ENCODE peak calls at places on chromosome 6, in ten cellular contexts. G is islet precursor cell; W is T-helper 2 cell; J is stimulated activated CD4-positive, alpha-beta T cell treated with anti-CD3 and anti-CD28 coated beads, Interleukin-12 subunit alpha, Interleukin-12 subunit beta, amount 100 ng/mL, for 4 hours; E is G401; O is GM23248; H is MV-4-11; X is heart right ventricle; L is left kidney; Q is PC-3. R is an unnamed sample.

GRCh38 chr6:111087871-111088667 is 766 bp downstream of the SLC16A10 start:
- DNase-seq in W (peak), H (no peak), G (peak), X (no peak), L (peak), J (peak), E (peak), Q (no peak), O (peak), R (peak)

GRCh38 chr6:70166088-70166958 is 136.6 kb downstream of the COL9A1 start:
- DNase-seq in O (peak), X (no peak), L (peak), H (no peak), J (no peak), Q (peak), W (no peak), G (peak), E (peak), R (peak)

GRCh38 chr6:25984265-25984664 is 21.7 kb downstream of the TRIM38 start:
- DNase-seq in G (no peak), E (no peak), X (no peak), Q (peak), L (no peak), H (no peak), W (no peak), O (no peak), J (no peak), R (no peak)

GRCh38 chr6:42627674-42628073 is 63.8 kb downstream of the UBR2 start:
- DNase-seq in H (no peak), Q (no peak), J (no peak), O (peak), L (no peak), X (no peak), E (no peak), W (no peak), G (no peak), R (no peak)

GRCh38 chr6:45439861-45440388 is 62.2 kb upstream of the SUPT3H start:
- DNase-seq in H (no peak), O (no peak), G (no peak), L (no peak), E (no peak), X (no peak), J (no peak), W (no peak), Q (no peak), R (no peak)

GRCh38 chr6:99119109-99120031 is 171.6 kb upstream of the FBXL4 start:
- DNase-seq in H (peak), X (no peak), L (peak), J (no peak), E (peak), W (no peak), G (no peak), Q (peak), O (peak), R (peak)

GRCh38 chr6:119337762-119338161 is 11.8 kb downstream of the MAN1A1 start:
- DNase-seq in W (no peak), H (no peak), O (no peak), L (no peak), Q (no peak), J (no peak), E (no peak), G (no peak), X (no peak), R (no peak)

GRCh38 chr6:21587925-21588811 is 5.4 kb upstream of the SOX4 start:
- DNase-seq in J (peak), L (peak), E (peak), H (peak), X (peak), O (peak), W (no peak), Q (peak), G (peak), R (peak)

GRCh38 chr6:130215526-130215925 is 7.2 kb downstream of the SAMD3 start:
- DNase-seq in H (peak), G (no peak), W (no peak), E (no peak), Q (no peak), O (no peak), L (peak), X (no peak), J (no peak), R (no peak)

GRCh38 chr6:48471326-48471725 is 360.3 kb upstream of the PTCHD4 start:
- DNase-seq in G (no peak), Q (no peak), X (no peak), L (no peak), J (no peak), H (no peak), E (no peak), O (no peak), W (no peak), R (no peak)

GRCh38 chr6:36651659-36652379 is 26.7 kb upstream of the CDKN1A start:
- DNase-seq in G (no peak), X (no peak), O (no peak), E (no peak), J (no peak), W (no peak), H (peak), Q (no peak), L (no peak), R (no peak)

GRCh38 chr6:369559-370431 is 21.8 kb upstream of the IRF4 start:
- DNase-seq in E (no peak), O (no peak), H (no peak), L (no peak), W (no peak), J (no peak), Q (no peak), X (no peak), G (no peak), R (no peak)

GRCh38 chr6:38287487-38287886 is 352.2 kb downstream of the BTBD9 start:
- DNase-seq in L (no peak), O (no peak), H (no peak), X (no peak), E (no peak), W (no peak), G (no peak), J (no peak), Q (no peak), R (no peak)

GRCh38 chr6:48615041-48615440 is 504.0 kb upstream of the PTCHD4 start:
- DNase-seq in Q (peak), W (no peak), X (no peak), L (no peak), J (no peak), G (no peak), O (peak), H (no peak), E (no peak), R (no peak)

GRCh38 chr6:23244300-23244699 is 674.9 kb downstream of the HDGFL1 start:
- DNase-seq in H (no peak), E (no peak), O (peak), Q (peak), L (peak), X (no peak), G (no peak), W (no peak), J (no peak), R (no peak)

GRCh38 chr6:49522710-49523593 is 23.2 kb downstream of the GLYATL3 start:
- DNase-seq in E (no peak), Q (no peak), L (no peak), O (no peak), G (no peak), X (no peak), W (no peak), J (no peak), H (no peak), R (no peak)

GRCh38 chr6:109713097-109713496 is 22.0 kb downstream of the FIG4 start:
- DNase-seq in Q (peak), W (no peak), O (peak), G (no peak), H (no peak), J (no peak), L (no peak), E (no peak), X (no peak), R (no peak)

GRCh38 chr6:38105066-38105465 is 285.5 kb downstream of the ZFAND3 start:
- DNase-seq in E (no peak), Q (no peak), X (no peak), G (no peak), H (no peak), J (no peak), W (no peak), L (no peak), O (no peak), R (no peak)

GRCh38 chr6:41798901-41799300 is 11.4 kb downstream of the TOMM6 start:
- DNase-seq in Q (no peak), X (no peak), G (no peak), J (no peak), H (no peak), W (no peak), E (no peak), L (no peak), O (no peak), R (no peak)

GRCh38 chr6:13303668-13304017 is 24.7 kb downstream of the TBC1D7 start:
- DNase-seq in Q (no peak), X (peak), J (peak), H (peak), L (peak), E (no peak), W (no peak), G (no peak), O (peak), R (no peak)

GRCh38 chr6:108592371-108593337 is 31.9 kb downstream of the FOXO3 start:
- DNase-seq in X (no peak), Q (no peak), W (no peak), L (peak), J (no peak), E (no peak), G (no peak), H (peak), O (peak), R (peak)

GRCh38 chr6:166775923-166776220 is 148.8 kb upstream of the RPS6KA2 start:
- DNase-seq in J (no peak), G (no peak), E (no peak), L (no peak), W (no peak), X (no peak), H (no peak), O (no peak), Q (no peak), R (no peak)

GRCh38 chr6:36360241-36361054 is 23.8 kb upstream of the BNIP5 start:
- DNase-seq in G (peak), J (peak), L (peak), Q (peak), O (peak), X (peak), E (peak), H (peak), W (peak), R (peak)

GRCh38 chr6:16725145-16725864 is 36.0 kb downstream of the ATXN1 start:
- DNase-seq in O (peak), J (no peak), X (no peak), Q (peak), E (no peak), G (no peak), L (no peak), H (peak), W (no peak), R (no peak)

GRCh38 chr6:44052419-44053011 is 74.7 kb downstream of the MRPL14 start:
- DNase-seq in L (no peak), H (no peak), E (peak), Q (peak), W (no peak), G (no peak), X (no peak), J (no peak), O (peak), R (no peak)

GRCh38 chr6:86192123-86192522 is 549.4 kb upstream of the SYNCRIP start:
- DNase-seq in J (no peak), E (no peak), X (no peak), Q (peak), H (no peak), O (peak), W (no peak), L (peak), G (no peak), R (no peak)

GRCh38 chr6:28004350-28005123 is 47.5 kb downstream of the OR2B6 start:
- DNase-seq in O (no peak), H (no peak), E (no peak), Q (no peak), W (no peak), X (no peak), L (no peak), G (no peak), J (no peak), R (no peak)

GRCh38 chr6:44039191-44039719 is 88.0 kb downstream of the MRPL14 start:
- DNase-seq in L (no peak), H (no peak), X (no peak), O (no peak), G (peak), W (no peak), E (no peak), Q (no peak), J (no peak), R (no peak)

GRCh38 chr6:118705799-118706481 is 54.5 kb upstream of the CEP85L start:
- DNase-seq in L (peak), Q (no peak), J (no peak), G (peak), E (peak), H (peak), X (no peak), W (no peak), O (peak), R (no peak)

GRCh38 chr6:18323935-18324707 is 59.8 kb upstream of the DEK start:
- DNase-seq in W (no peak), X (peak), O (peak), Q (peak), E (peak), J (no peak), G (no peak), L (peak), H (peak), R (no peak)

GRCh38 chr6:109687271-109687721 is 3.7 kb downstream of the AK9 start:
- DNase-seq in G (no peak), Q (peak), H (peak), L (no peak), O (peak), J (no peak), X (no peak), E (no peak), W (no peak), R (no peak)

GRCh38 chr6:107491059-107491609 is 1.2 kb downstream of the SOBP start:
- DNase-seq in W (no peak), J (peak), E (peak), G (peak), L (peak), O (peak), X (peak), Q (no peak), H (no peak), R (peak)